ENCODE peak calls at places on chromosome 19, in six cellular contexts. E is left lung; V is left ventricle myocardium inferior; I is fibroblast of lung; W is effector memory CD4-positive, alpha-beta T cell; H is brain microvascular endothelial cell. Y is an unnamed sample.

GRCh38 chr19:49110567-49110966 is 3.6 kb upstream of the LIN7B start:
- DNase-seq in E (no peak), V (no peak), I (peak), W (no peak), H (peak), Y (no peak)

GRCh38 chr19:17794731-17795494 is at the start of gene B3GNT3:
- DNase-seq in E (peak), V (peak), I (no peak), W (no peak), H (no peak), Y (peak)

GRCh38 chr19:5048091-5048726 is 79.3 kb downstream of the KDM4B start:
- DNase-seq in E (peak), V (peak), I (peak), W (peak), H (peak), Y (peak)

GRCh38 chr19:49106648-49107135 is 7.5 kb upstream of the LIN7B start:
- DNase-seq in E (peak), V (peak), I (peak), W (no peak), H (peak), Y (peak)

GRCh38 chr19:15123900-15124299 is 16.7 kb downstream of the SYDE1 start:
- DNase-seq in E (no peak), V (peak), I (no peak), W (no peak), H (no peak), Y (no peak)

GRCh38 chr19:9547870-9548269 is 9.4 kb upstream of the ZNF426 start:
- DNase-seq in E (no peak), V (no peak), I (no peak), W (no peak), H (no peak), Y (no peak)

GRCh38 chr19:39057615-39058014 is 25.3 kb upstream of the FBXO27 start:
- DNase-seq in E (no peak), V (no peak), I (no peak), W (no peak), H (no peak), Y (no peak)

GRCh38 chr19:51123381-51124186 is 1.1 kb upstream of the SIGLEC9 start:
- DNase-seq in E (no peak), V (peak), I (no peak), W (no peak), H (no peak), Y (no peak)

GRCh38 chr19:29887498-29887897 is 54.5 kb upstream of the URI1 start:
- DNase-seq in E (no peak), V (no peak), I (no peak), W (no peak), H (no peak), Y (no peak)

GRCh38 chr19:18781047-18781600 is 10.0 kb downstream of the COMP start:
- DNase-seq in E (peak), V (no peak), I (no peak), W (no peak), H (no peak), Y (no peak)

GRCh38 chr19:53463263-53463662 is 4.3 kb upstream of the ZNF813 start:
- DNase-seq in E (no peak), V (peak), I (peak), W (no peak), H (no peak), Y (no peak)

GRCh38 chr19:38164526-38164925 is 59.5 kb downstream of the DPF1 start:
- DNase-seq in E (no peak), V (no peak), I (no peak), W (no peak), H (no peak), Y (no peak)

GRCh38 chr19:11437955-11438354 is 2.5 kb downstream of the PRKCSH start:
- DNase-seq in E (no peak), V (no peak), I (no peak), W (no peak), H (no peak), Y (no peak)

GRCh38 chr19:45922281-45922680 is 7.7 kb upstream of the NANOS2 start:
- DNase-seq in E (no peak), V (no peak), I (no peak), W (no peak), H (no peak), Y (no peak)

GRCh38 chr19:47471733-47472457 is at the start of gene SLC8A2:
- DNase-seq in E (peak), V (peak), I (peak), W (peak), H (peak), Y (peak)

GRCh38 chr19:47613165-47614146 is 4.5 kb downstream of the BICRA start:
- DNase-seq in E (peak), V (no peak), I (peak), W (no peak), H (peak), Y (no peak)

DNA sequence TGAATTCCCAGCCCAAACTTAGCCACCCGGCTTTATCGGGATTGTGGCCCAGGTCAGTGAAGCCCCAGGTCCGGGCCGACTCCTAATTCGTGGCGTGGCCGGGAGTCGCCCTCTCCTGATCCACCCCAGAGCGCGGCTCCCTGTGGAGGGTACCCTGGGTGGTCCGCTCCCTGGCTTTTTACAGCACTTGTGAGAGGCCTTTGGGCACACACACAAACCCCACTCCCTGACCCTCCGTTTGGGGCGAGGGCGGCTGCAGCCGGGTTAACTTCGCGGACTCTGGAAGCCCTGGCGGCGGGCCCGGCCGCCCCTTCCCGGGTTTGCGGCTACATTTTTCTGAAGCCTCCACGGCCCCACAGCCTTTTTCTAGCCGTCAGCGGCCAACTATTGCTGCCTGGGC is 56.5 kb downstream of the ZNF568 start:
- DNase-seq in E (peak), V (no peak), I (no peak), W (no peak), H (no peak), Y (no peak)
- H3K4me3 ChIP-seq in E (peak), V (peak), I (peak), W (peak), H (peak), Y (peak)

GRCh38 chr19:16595097-16595496 is 22.9 kb upstream of the SLC35E1 start:
- DNase-seq in E (peak), V (no peak), I (no peak), W (no peak), H (no peak), Y (no peak)
- H3K4me3 ChIP-seq in E (no peak), V (no peak), I (no peak), W (peak), H (no peak), Y (no peak)

GRCh38 chr19:1668048-1668338 is 15.6 kb upstream of the TCF3 start:
- DNase-seq in E (no peak), V (no peak), I (no peak), W (no peak), H (no peak), Y (no peak)
- H3K4me3 ChIP-seq in E (no peak), V (no peak), I (no peak), W (no peak), H (no peak), Y (no peak)

GRCh38 chr19:6589711-6590457 is 1.1 kb downstream of the CD70 start:
- DNase-seq in E (no peak), V (no peak), I (no peak), W (no peak), H (no peak), Y (no peak)

GRCh38 chr19:6588508-6589345 is 2.2 kb downstream of the CD70 start:
- DNase-seq in E (no peak), V (no peak), I (no peak), W (no peak), H (no peak), Y (no peak)

GRCh38 chr19:6586726-6587092 is 4.2 kb downstream of the CD70 start:
- DNase-seq in E (no peak), V (no peak), I (no peak), W (no peak), H (no peak), Y (no peak)

GRCh38 chr19:6587093-6587820 is 3.7 kb downstream of the CD70 start:
- DNase-seq in E (no peak), V (no peak), I (no peak), W (no peak), H (no peak), Y (no peak)

GRCh38 chr19:6587998-6588507 is 2.9 kb downstream of the CD70 start:
- DNase-seq in E (no peak), V (no peak), I (no peak), W (no peak), H (no peak), Y (no peak)
- H3K4me3 ChIP-seq in E (no peak), V (no peak), I (no peak), W (peak), H (no peak), Y (no peak)

GRCh38 chr19:40147338-40147692 is 43.9 kb upstream of the MAP3K10 start:
- DNase-seq in E (no peak), V (no peak), I (no peak), W (no peak), H (no peak), Y (no peak)
- H3K4me3 ChIP-seq in E (no peak), V (no peak), I (no peak), W (no peak), H (no peak), Y (no peak)